ENCODE peak calls at places on chromosomes 3 and 15, in six cellular contexts. W is AG09309, M is epithelial cell of esophagus, S is osteocyte, G is GDM1, F is HT1080. Z is an unnamed sample.
A peak's percentile ranks its signal among the peaks of the same experiment; 100 is the strongest.

GRCh38 chr3:4750306-4751056 is 228.8 kb upstream of the BHLHE40 start:
- DNase-seq in G (no peak), F (no peak), S (no peak), W (peak; percentile 75), M (peak; percentile 67), Z (peak; percentile 35)

GRCh38 chr15:69554321-69554961 is 101.8 kb downstream of the RPLP1 start:
- DNase-seq in F (no peak), G (no peak), S (no peak), M (no peak), W (no peak), Z (no peak)

GRCh38 chr3:40317061-40317676 is 7.7 kb downstream of the EIF1B start:
- DNase-seq in G (peak; percentile 21), W (no peak), M (peak; percentile 75), S (no peak), F (peak; percentile 45), Z (peak; percentile 86)

GRCh38 chr3:29533992-29534391 is 253.1 kb downstream of the RBMS3 start:
- DNase-seq in W (no peak), M (no peak), G (no peak), F (no peak), S (no peak), Z (no peak)

GRCh38 chr3:138049157-138049919 is 39.4 kb downstream of the CLDN18 start:
- DNase-seq in F (peak; percentile 40), M (no peak), W (peak; percentile 70), G (no peak), S (no peak), Z (peak; percentile 62)

GRCh38 chr3:31354373-31354772 is 178.4 kb upstream of the STT3B start:
- DNase-seq in M (no peak), G (no peak), W (no peak), F (no peak), S (no peak), Z (no peak)

GRCh38 chr3:14148041-14148985 is 23.5 kb downstream of the TMEM43 start:
- DNase-seq in F (no peak), G (no peak), M (no peak), W (no peak), S (peak; percentile 66), Z (no peak)

GRCh38 chr15:63240136-63240535 is 37.3 kb upstream of the APH1B start:
- DNase-seq in G (no peak), M (no peak), F (no peak), W (no peak), S (no peak), Z (no peak)

GRCh38 chr15:65189102-65189740 is 4.1 kb upstream of the CLPX start:
- DNase-seq in G (peak; percentile 40), M (peak; percentile 56), F (peak; percentile 62), W (no peak), S (no peak), Z (peak; percentile 82)

GRCh38 chr3:132787616-132788015 is 65.4 kb upstream of the NPHP3 start:
- DNase-seq in G (no peak), F (peak; percentile 15), S (no peak), M (no peak), W (no peak), Z (no peak)

Z was measured in osteoblast.